ENCODE peak calls at places on chromosomes 6 and 20, in five cellular contexts. A, R, D, Z and W are unnamed samples.
A peak's percentile ranks its signal among the peaks of the same experiment; 100 is the strongest.

GRCh38 chr6:149316740-149317655 is 514 bp upstream of the TAB2 start:
- DNase-seq in Z (peak; percentile 98), R (peak; percentile 91), D (peak; percentile 91), A (no peak), W (peak; percentile 86)

GRCh38 chr6:35490821-35491557 is 5.9 kb downstream of the TEAD3 start:
- DNase-seq in A (no peak), Z (no peak), R (no peak), D (no peak), W (no peak)

GRCh38 chr20:52247548-52247947 is 56.0 kb upstream of the ZFP64 start:
- DNase-seq in R (no peak), Z (no peak), A (no peak), D (no peak), W (no peak)

GRCh38 chr6:34511214-34511922 is 44.8 kb downstream of the SPDEF start:
- DNase-seq in A (no peak), R (no peak), D (no peak), Z (no peak), W (no peak)

GRCh38 chr20:47681977-47682812 is 103.1 kb downstream of the SULF2 start:
- DNase-seq in A (no peak), R (peak; percentile 64), D (no peak), Z (no peak), W (no peak)

GRCh38 chr6:40903456-40903855 is 135.6 kb downstream of the UNC5CL start:
- DNase-seq in R (no peak), Z (no peak), D (no peak), A (no peak), W (no peak)

GRCh38 chr6:161353208-161353613 is 79.3 kb upstream of the AGPAT4 start:
- DNase-seq in A (no peak), Z (peak; percentile 70), R (no peak), D (no peak), W (peak; percentile 57)

GRCh38 chr20:51185277-51185676 is 162.4 kb upstream of the KCNG1 start:
- DNase-seq in D (no peak), Z (no peak), R (no peak), A (no peak), W (no peak)

GRCh38 chr20:33687993-33688937 is 2.1 kb upstream of the E2F1 start:
- DNase-seq in Z (no peak), R (no peak), D (no peak), A (no peak), W (no peak)

GRCh38 chr20:37927410-37928048 is 24.6 kb downstream of the VSTM2L start:
- DNase-seq in A (no peak), D (no peak), R (no peak), Z (no peak), W (no peak)

GRCh38 chr6:34460796-34461507 is 4.9 kb upstream of the PACSIN1 start:
- DNase-seq in R (no peak), A (no peak), Z (no peak), D (no peak), W (no peak)

GRCh38 chr20:35695978-35696377 is 3.2 kb downstream of the NFS1 start:
- DNase-seq in Z (no peak), R (no peak), D (no peak), A (no peak), W (no peak)

GRCh38 chr20:35699127-35699913 is at the start of the genes NFS1 and ROMO1:
- DNase-seq in R (peak; percentile 86), D (peak; percentile 84), A (no peak), Z (peak; percentile 95), W (peak; percentile 94)

GRCh38 chr20:35699914-35700624 is 864 bp downstream of the ROMO1 start:
- DNase-seq in Z (no peak), D (no peak), A (no peak), R (peak; percentile 29), W (no peak)

GRCh38 chr20:35698298-35699126 is 640 bp downstream of the NFS1 start:
- DNase-seq in A (no peak), D (no peak), R (peak; percentile 27), Z (peak; percentile 47), W (no peak)

DNA sequence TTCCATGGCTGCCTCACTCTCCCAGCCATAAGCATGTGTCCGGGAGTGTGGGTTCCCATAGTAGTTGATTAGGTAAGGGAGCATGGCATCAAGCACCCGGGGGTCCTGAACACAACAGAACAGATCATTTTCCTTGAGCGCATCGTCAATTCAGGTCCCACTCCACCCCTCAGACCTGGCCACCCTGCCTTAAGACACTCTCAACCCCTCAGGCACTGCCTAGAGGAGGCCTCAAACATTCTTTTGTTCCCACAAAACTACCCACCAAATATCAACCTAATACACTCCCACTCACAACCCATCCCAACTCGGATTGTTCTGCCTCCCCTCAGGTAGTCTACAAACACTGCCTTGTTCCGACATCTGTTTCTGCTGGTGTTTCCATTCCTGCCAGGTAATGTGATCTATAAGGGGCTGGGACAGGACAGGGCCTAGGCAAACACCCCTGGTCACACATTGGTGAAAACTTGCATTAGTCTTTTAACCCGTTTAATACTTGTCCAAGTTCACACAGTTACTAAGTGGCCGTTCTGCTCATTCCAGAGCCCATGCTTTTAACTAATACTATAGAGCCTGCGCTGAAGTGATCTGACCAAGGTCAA is 1.4 kb downstream of the NFS1 start:
- DNase-seq in Z (no peak), D (no peak), R (peak; percentile 27), A (no peak), W (no peak)
- H3K4me3 ChIP-seq in Z (peak overlapping the region; percentile 89), D (peak overlapping the region; percentile 89), R (no peak overlapping the region), A (peak overlapping the region; percentile 80), W (peak overlapping the region; percentile 80)

GRCh38 chr6:104955491-104955890 is 1.4 kb upstream of the LIN28B start:
- DNase-seq in A (no peak), R (no peak), Z (peak; percentile 73), D (no peak), W (no peak)
- H3K27me3 ChIP-seq in A (no peaks in the 10 kb centered on the region), R (peaks cover 3% of the 10 kb centered on the region), Z (no peaks in the 10 kb centered on the region), D (peaks cover 83% of the 10 kb centered on the region), W (peaks cover 41% of the 10 kb centered on the region)

GRCh38 chr6:159615923-159616322 is 77.1 kb downstream of the SOD2 start:
- DNase-seq in R (no peak), D (no peak), Z (no peak), A (no peak), W (no peak)
- H3K9me3 ChIP-seq in R (peaks cover 13% of the 10 kb centered on the region), D (peaks cover 30% of the 10 kb centered on the region), Z (no peaks in the 10 kb centered on the region), A (peaks cover 13% of the 10 kb centered on the region), W (no peaks in the 10 kb centered on the region)

GRCh38 chr6:27777614-27778355 is 134.4 kb downstream of the OR2B2 start:
- DNase-seq in R (no peak), Z (peak; percentile 45), D (no peak), A (peak; percentile 68), W (no peak)

GRCh38 chr6:27778625-27779417 is 133.4 kb downstream of the OR2B2 start:
- DNase-seq in R (no peak), Z (no peak), D (no peak), A (no peak), W (no peak)

GRCh38 chr6:27776504-27776903 is 135.7 kb downstream of the OR2B2 start:
- DNase-seq in R (no peak), Z (no peak), A (no peak), D (no peak), W (no peak)

GRCh38 chr6:27775796-27776184 is 136.4 kb downstream of the OR2B2 start:
- DNase-seq in Z (no peak), D (no peak), A (no peak), R (no peak), W (no peak)

DNA sequence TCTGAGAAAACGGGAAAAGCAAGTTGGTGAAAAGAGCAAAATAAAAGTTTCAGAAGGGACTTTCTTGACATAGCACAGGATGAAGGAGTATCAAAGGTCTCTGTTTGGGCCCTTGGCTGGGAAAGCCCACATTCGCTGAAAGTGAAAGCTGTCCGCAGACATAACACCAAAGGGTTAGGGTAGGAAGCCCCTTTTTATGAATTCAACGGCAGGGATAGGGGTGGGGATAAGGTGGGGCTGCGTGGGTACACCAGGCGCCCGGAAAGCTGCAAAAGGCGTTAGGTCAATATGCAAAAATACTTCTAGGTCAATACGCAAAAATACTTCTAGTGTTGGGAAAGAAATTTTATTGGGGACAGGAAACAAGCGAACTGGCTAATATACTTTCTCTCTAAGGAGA is 135.1 kb downstream of the OR2B2 start:
- DNase-seq in R (no peak), D (no peak), Z (no peak), A (no peak), W (no peak)
- H3K4me3 ChIP-seq in R (no peak overlapping the region), D (no peak overlapping the region), Z (peak overlapping the region; percentile 36), A (peak overlapping the region; percentile 68), W (no peak overlapping the region)

DNA sequence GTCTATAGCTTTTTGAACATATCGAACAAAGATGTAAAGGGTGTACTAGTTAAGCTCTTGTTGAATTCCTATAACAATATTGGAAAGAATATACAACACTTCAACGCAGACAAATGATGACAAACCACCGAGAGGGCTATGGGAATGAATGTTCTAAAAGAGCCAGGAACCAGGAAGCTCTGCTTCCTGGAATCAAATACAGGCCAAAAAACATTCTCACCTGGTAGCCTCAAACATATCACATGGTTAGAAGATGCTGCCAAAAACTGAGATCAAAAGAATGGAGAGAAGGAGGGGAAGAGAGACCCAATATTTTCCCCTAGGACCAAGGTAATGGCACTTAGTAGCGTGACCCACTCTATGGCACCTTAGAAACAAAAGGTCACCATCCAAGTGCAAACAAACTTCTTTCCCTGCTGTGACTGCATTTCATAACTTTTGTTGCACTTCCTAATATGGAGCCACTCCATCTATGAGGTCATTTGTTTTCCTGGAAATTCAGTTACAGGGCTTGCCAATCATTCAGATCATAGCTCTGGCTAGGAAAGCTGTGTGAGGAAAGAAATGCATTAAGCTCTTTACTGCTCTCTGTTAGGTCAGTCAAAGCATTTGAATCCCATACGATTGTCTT is 199.2 kb upstream of the NT5E start:
- DNase-seq in A (no peak), R (no peak), Z (no peak), D (no peak), W (no peak)
- H3K27me3 ChIP-seq in A (no peaks in the 10 kb centered on the region), R (no peaks in the 10 kb centered on the region), Z (no peaks in the 10 kb centered on the region), D (no peaks in the 10 kb centered on the region), W (no peaks in the 10 kb centered on the region)

GRCh38 chr6:23559587-23560343 is 566.2 kb upstream of the NRSN1 start:
- DNase-seq in Z (no peak), D (no peak), R (no peak), A (no peak), W (no peak)

GRCh38 chr6:23563329-23563728 is 562.7 kb upstream of the NRSN1 start:
- DNase-seq in D (no peak), R (no peak), A (no peak), Z (no peak), W (no peak)

GRCh38 chr6:23562554-23562953 is 563.5 kb upstream of the NRSN1 start:
- DNase-seq in A (no peak), Z (no peak), R (no peak), D (no peak), W (no peak)

DNA sequence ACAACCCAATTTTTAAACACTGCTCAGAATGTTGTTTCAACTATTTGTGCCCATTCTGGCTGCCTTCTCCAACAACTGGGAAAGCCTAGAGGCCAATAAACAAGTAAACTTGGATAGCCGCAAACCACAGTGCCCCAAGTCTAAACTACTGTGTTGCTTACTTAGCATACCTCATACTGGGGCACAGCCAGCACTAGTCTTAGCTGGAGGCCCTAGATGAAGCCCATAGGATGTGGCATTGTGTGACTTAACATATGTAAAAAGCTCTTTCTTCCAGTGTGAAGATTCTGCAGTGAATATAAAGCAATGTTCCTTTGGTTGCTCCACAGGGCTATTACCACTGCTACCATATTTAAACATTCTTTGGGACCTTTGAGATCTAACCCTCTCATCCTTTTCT is 564.3 kb upstream of the NRSN1 start:
- DNase-seq in R (no peak), Z (no peak), A (no peak), D (no peak), W (no peak)
- H3K9me3 ChIP-seq in R (peaks cover 4% of the 10 kb centered on the region), Z (no peaks in the 10 kb centered on the region), A (no peaks in the 10 kb centered on the region), D (peaks cover 3% of the 10 kb centered on the region), W (peaks cover 11% of the 10 kb centered on the region)